ENCODE peak calls at places on chromosomes 4 and X, in four cellular contexts. T is dorsolateral prefrontal cortex, G is endothelial cell of umbilical vein, C is heart right ventricle. Y is an unnamed sample.

GRCh38 chrX:42577936-42578335 is 200.0 kb downstream of the PPP1R2C start:
- DNase-seq in G (peak), T (no peak), C (no peak), Y (no peak)

GRCh38 chr4:85759392-85759791 is 284.4 kb downstream of the ARHGAP24 start:
- DNase-seq in T (no peak), G (no peak), C (no peak), Y (no peak)

GRCh38 chrX:26376037-26376708 is 160.2 kb downstream of the MAGEB5 start:
- DNase-seq in C (no peak), G (no peak), T (no peak), Y (no peak)

GRCh38 chr4:57154191-57154590 is 44.0 kb upstream of the IGFBP7 start:
- DNase-seq in G (peak), C (no peak), T (no peak), Y (no peak)

GRCh38 chr4:141391771-141392170 is 171.1 kb downstream of the ZNF330 start:
- DNase-seq in G (no peak), T (no peak), C (no peak), Y (no peak)

GRCh38 chrX:54479471-54480122 is 16.4 kb downstream of the FGD1 start:
- DNase-seq in T (no peak), C (no peak), G (no peak), Y (no peak)

GRCh38 chr4:3199661-3200422 is 49.1 kb upstream of the MSANTD1 start:
- DNase-seq in C (no peak), T (no peak), G (no peak), Y (peak)

GRCh38 chr4:8334786-8335460 is 65.4 kb downstream of the HTRA3 start:
- DNase-seq in C (no peak), T (peak), G (no peak), Y (no peak)

GRCh38 chr4:104519588-104519987 is 24.9 kb upstream of the CXXC4 start:
- DNase-seq in C (no peak), T (no peak), G (no peak), Y (no peak)

GRCh38 chr4:13178621-13179020 is 305.5 kb downstream of the RAB28 start:
- DNase-seq in C (no peak), T (no peak), G (no peak), Y (no peak)

GRCh38 chrX:44829836-44830235 is 14.0 kb upstream of the DUSP21 start:
- DNase-seq in C (no peak), T (no peak), G (no peak), Y (no peak)

GRCh38 chr4:52199574-52200338 is 148.7 kb downstream of the SPATA18 start:
- DNase-seq in T (no peak), G (no peak), C (no peak), Y (no peak)

Y was measured in suprapubic skin.